ENCODE peak calls at places on chromosomes 6 and 20, in nine cellular contexts. O is fibroblast of lung; Y is CD8-positive, alpha-beta T cell; L is adrenal gland; N is breast epithelium; V is spleen; T is heart left ventricle; C is lung; M is ascending aorta. D is an unnamed sample.

GRCh38 chr20:57657537-57658446 is 37.6 kb upstream of the ZBP1 start:
- DNase-seq in O (no peak), Y (peak; percentile 85), L (peak; percentile 10), N (peak; percentile 72), V (peak; percentile 85), T (peak; percentile 80), C (peak; percentile 64), M (peak; percentile 79), D (peak; percentile 97)

GRCh38 chr20:2042400-2042799 is 48.5 kb upstream of the PDYN start:
- DNase-seq in O (peak; percentile 1), Y (no peak), L (no peak), N (no peak), V (no peak), T (no peak), C (no peak), M (no peak), D (no peak)

GRCh38 chr20:2652724-2653510 is 485 bp downstream of the NOP56 start:
- DNase-seq in O (no peak), Y (no peak), L (no peak), N (no peak), V (peak; percentile 95), T (no peak), C (no peak), M (peak; percentile 69), D (no peak)

GRCh38 chr6:120994573-120994967 is 339.7 kb downstream of the TBC1D32 start:
- DNase-seq in O (no peak), Y (no peak), L (no peak), N (no peak), V (no peak), T (no peak), C (no peak), M (no peak), D (no peak)

GRCh38 chr6:95589826-95590570 is 12.7 kb downstream of the MANEA start:
- DNase-seq in O (no peak), Y (no peak), L (no peak), N (no peak), V (no peak), T (no peak), C (no peak), M (no peak), D (no peak)

GRCh38 chr6:91097316-91097878 is 510.5 kb upstream of the MAP3K7 start:
- DNase-seq in O (peak; percentile 51), Y (no peak), L (no peak), N (no peak), V (no peak), T (peak; percentile 42), C (no peak), M (no peak), D (no peak)

GRCh38 chr20:5730131-5730530 is 20.1 kb upstream of the SHLD1 start:
- DNase-seq in O (no peak), Y (no peak), L (no peak), N (no peak), V (no peak), T (no peak), C (no peak), M (no peak), D (no peak)

GRCh38 chr20:10619427-10619826 is 54.4 kb downstream of the JAG1 start:
- DNase-seq in O (peak; percentile 96), Y (no peak), L (no peak), N (no peak), V (no peak), T (no peak), C (no peak), M (no peak), D (no peak)

GRCh38 chr20:25247100-25247665 is 702 bp upstream of the PYGB start:
- DNase-seq in O (peak; percentile 78), Y (no peak), L (peak; percentile 52), N (no peak), V (no peak), T (peak; percentile 87), C (peak; percentile 57), M (peak; percentile 85), D (no peak)

GRCh38 chr6:39335780-39336541 is 13.5 kb upstream of the KCNK16 start:
- DNase-seq in O (peak; percentile 2), Y (no peak), L (no peak), N (no peak), V (no peak), T (peak; percentile 46), C (no peak), M (no peak), D (no peak)

GRCh38 chr6:106119991-106120390 is 33.9 kb downstream of the PRDM1 start:
- DNase-seq in O (no peak), Y (no peak), L (no peak), N (no peak), V (no peak), T (no peak), C (no peak), M (no peak), D (no peak)

GRCh38 chr6:1589208-1589607 is 20.5 kb upstream of the FOXC1 start:
- DNase-seq in O (no peak), Y (peak; percentile 17), L (no peak), N (no peak), V (no peak), T (no peak), C (no peak), M (no peak), D (no peak)

GRCh38 chr6:156826290-156826955 is 49.2 kb downstream of the ARID1B start:
- DNase-seq in O (no peak), Y (no peak), L (no peak), N (no peak), V (no peak), T (no peak), C (peak; percentile 56), M (no peak), D (no peak)

GRCh38 chr6:101386982-101387381 is 6.5 kb upstream of the GRIK2 start:
- DNase-seq in O (no peak), Y (no peak), L (no peak), N (no peak), V (no peak), T (no peak), C (no peak), M (no peak), D (no peak)
- TF ChIP-seq CTCF in O (no peak), Y (no peak), L (no peak), N (no peak), V (no peak), T (no peak), C (no peak), M (no peak), D (no peak)

DNA sequence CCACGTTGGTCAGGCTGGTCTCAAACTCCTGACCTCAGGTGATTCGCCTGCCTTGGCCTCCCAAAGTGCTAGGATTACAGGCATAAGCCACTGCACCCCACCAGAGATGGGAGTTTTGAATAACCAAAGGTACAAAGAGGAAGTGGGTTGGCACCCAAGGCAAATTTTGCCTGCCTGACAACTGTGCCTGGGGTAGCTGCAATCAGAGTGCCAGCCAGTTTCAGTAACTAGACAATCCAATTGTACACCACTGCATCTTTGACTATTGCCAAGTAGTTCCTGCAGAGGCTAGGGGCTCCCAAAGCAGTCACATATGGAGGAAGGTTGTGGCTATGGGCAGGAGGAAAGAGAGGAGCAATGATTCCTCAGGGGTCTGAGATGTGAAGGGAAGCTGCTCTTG is 16.6 kb downstream of the ZC3H12D start:
- DNase-seq in O (no peak), Y (no peak), L (no peak), N (no peak), V (peak; percentile 82), T (no peak), C (no peak), M (no peak), D (no peak)
- H3K4me3 ChIP-seq in O (no peak overlapping the region), Y (no peak overlapping the region), L (no peak overlapping the region), N (no peak overlapping the region), V (no peak overlapping the region), T (no peak overlapping the region), C (no peak overlapping the region), M (no peak overlapping the region), D (no peak overlapping the region)

GRCh38 chr6:43835872-43836419 is 65.9 kb downstream of the VEGFA start:
- DNase-seq in O (peak; percentile 41), Y (no peak), L (no peak), N (no peak), V (no peak), T (no peak), C (no peak), M (no peak), D (no peak)

GRCh38 chr6:43831211-43831610 is 61.2 kb downstream of the VEGFA start:
- DNase-seq in O (no peak), Y (no peak), L (no peak), N (no peak), V (no peak), T (no peak), C (no peak), M (no peak), D (no peak)

GRCh38 chr6:43833996-43834390 is 64.0 kb downstream of the VEGFA start:
- DNase-seq in O (no peak), Y (no peak), L (no peak), N (no peak), V (no peak), T (no peak), C (no peak), M (no peak), D (no peak)

GRCh38 chr6:43834528-43835145 is 64.6 kb downstream of the VEGFA start:
- DNase-seq in O (no peak), Y (no peak), L (no peak), N (no peak), V (no peak), T (no peak), C (no peak), M (no peak), D (no peak)

DNA sequence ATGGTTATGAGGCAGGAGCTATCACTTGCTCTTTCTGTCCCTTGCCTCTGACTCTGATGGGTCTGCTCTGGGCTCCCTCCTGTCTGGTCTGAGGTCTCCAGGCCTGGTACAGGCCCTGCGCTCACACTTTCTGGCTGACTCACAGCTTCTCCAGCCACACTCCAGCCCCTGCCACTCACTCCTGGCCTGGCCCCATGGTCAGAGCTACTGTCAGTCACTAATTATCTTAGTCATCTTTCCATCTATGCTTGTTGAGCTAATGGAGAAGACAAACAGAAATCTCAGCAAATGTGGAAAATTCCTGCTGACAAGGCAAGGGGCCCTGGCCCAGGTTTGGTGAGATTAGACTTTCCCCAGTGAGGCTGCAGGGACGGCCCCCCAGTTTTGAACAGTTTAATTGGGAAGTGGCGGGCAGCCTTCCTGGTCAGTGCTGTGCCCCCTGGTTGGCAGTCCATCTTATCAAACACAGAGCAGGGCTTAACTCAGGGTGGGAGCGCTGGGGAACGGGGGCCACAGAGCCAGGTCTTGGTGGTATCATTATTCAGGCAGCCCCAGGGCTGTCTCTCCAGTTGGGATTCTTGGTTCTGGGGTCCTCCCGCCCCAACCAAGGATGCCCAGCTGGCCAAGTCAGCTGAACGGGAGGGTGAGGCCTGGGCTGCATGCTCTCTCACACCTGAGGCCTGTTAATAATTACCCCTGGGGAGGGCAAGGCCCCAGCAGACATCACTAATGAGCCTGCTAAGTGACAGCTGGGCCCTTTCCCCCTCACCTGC is 63.4 kb downstream of the VEGFA start:
- DNase-seq in O (no peak), Y (no peak), L (no peak), N (no peak), V (no peak), T (no peak), C (no peak), M (no peak), D (no peak)
- H3K4me1 ChIP-seq in O (peaks cover 11% of the 10 kb centered on the region), Y (no peaks in the 10 kb centered on the region), L (peaks cover 10% of the 10 kb centered on the region), N (no peaks in the 10 kb centered on the region), V (no peaks in the 10 kb centered on the region), T (peaks cover 1% of the 10 kb centered on the region), C (no peaks in the 10 kb centered on the region), M (no peaks in the 10 kb centered on the region), D (no peaks in the 10 kb centered on the region)

DNA sequence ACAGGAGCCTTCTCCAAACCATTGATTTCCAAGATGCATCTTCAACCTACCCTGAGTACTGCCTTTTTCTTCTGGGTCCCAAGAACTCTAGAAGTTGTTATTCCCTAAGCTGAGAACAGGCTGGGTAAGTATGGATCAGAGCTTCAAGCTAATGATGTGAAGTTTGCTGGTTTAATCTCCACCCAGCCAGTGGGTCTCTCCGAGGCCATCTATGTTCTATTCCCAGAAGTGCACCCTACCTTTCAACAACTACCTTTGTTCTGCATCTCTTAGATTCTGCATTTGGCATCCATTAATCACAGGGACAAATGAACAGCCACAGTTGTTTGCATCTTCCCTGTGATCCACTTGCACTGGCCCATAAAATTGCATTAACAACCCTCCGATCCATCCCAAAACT is 246.2 kb downstream of the HIVEP2 start:
- DNase-seq in O (no peak), Y (no peak), L (no peak), N (no peak), V (no peak), T (no peak), C (no peak), M (no peak), D (no peak)
- TF ChIP-seq CTCF in O (peak; percentile 22), Y (no peak), L (no peak), N (no peak), V (no peak), T (no peak), C (no peak), M (no peak), D (peak; percentile 10)